ENCODE peak calls at places on chromosomes 7 and 10, in nine cellular contexts. C is NCI-H524; O is psoas muscle; Y is SW480; X is H54; Q is GM23338; I is tibial artery; J is stimulated activated effector memory CD8-positive, alpha-beta T cell treated with anti-CD3 and anti-CD28 coated beads, Interleukin-12 subunit alpha, Interleukin-12 subunit beta, amount 100 ng/mL, for 72 hours; S is non-pigmented ciliary epithelial cell. M is an unnamed sample.

GRCh38 chr10:72847681-72848080 is 45.9 kb upstream of the OIT3 start:
- DNase-seq in S (no peak), Q (no peak), I (no peak), Y (no peak), O (no peak), J (no peak), X (no peak), C (no peak), M (no peak)

GRCh38 chr7:112042631-112043030 is 163.6 kb downstream of the DOCK4 start:
- DNase-seq in O (no peak), J (no peak), Q (no peak), X (no peak), I (no peak), S (no peak), Y (no peak), C (no peak), M (no peak)

GRCh38 chr10:77319557-77319956 is 318.1 kb downstream of the KCNMA1 start:
- DNase-seq in J (no peak), S (no peak), Y (no peak), C (no peak), I (peak; percentile 42), X (no peak), O (no peak), Q (no peak), M (no peak)

GRCh38 chr7:139620676-139621344 is 97.3 kb downstream of the CLEC2L start:
- DNase-seq in I (no peak), J (peak; percentile 73), S (no peak), C (no peak), Q (peak; percentile 82), X (peak; percentile 38), Y (peak; percentile 51), O (peak; percentile 73), M (no peak)

GRCh38 chr10:92164024-92164423 is 126.9 kb downstream of the CPEB3 start:
- DNase-seq in Y (no peak), X (no peak), J (no peak), I (no peak), Q (no peak), C (peak; percentile 5), S (no peak), O (no peak), M (no peak)

GRCh38 chr10:42783181-42783549 is 570 bp downstream of the BMS1 start:
- DNase-seq in X (peak; percentile 26), C (no peak), Y (peak; percentile 63), J (no peak), Q (no peak), O (peak; percentile 48), S (peak; percentile 60), I (no peak), M (no peak)

GRCh38 chr10:6746782-6747181 is 166.7 kb upstream of the PRKCQ start:
- DNase-seq in I (no peak), Y (no peak), C (no peak), S (no peak), Q (no peak), X (no peak), J (no peak), O (no peak), M (no peak)

GRCh38 chr10:16316733-16317132 is 120.1 kb upstream of the PTER start:
- DNase-seq in X (no peak), S (no peak), Q (no peak), I (no peak), J (no peak), C (no peak), O (no peak), Y (no peak), M (no peak)

GRCh38 chr10:127945335-127945734 is 38.4 kb downstream of the PTPRE start:
- DNase-seq in X (peak; percentile 28), I (no peak), J (no peak), O (no peak), Q (no peak), S (peak; percentile 37), C (no peak), Y (peak; percentile 90), M (no peak)

GRCh38 chr10:128210215-128211063 is 84.2 kb upstream of the MKI67 start:
- DNase-seq in O (peak; percentile 77), Q (peak; percentile 64), S (no peak), I (peak; percentile 50), J (peak; percentile 90), X (no peak), C (no peak), Y (peak; percentile 26), M (no peak)

GRCh38 chr7:22549051-22549450 is 49.1 kb upstream of the STEAP1B start:
- DNase-seq in C (no peak), S (no peak), Q (peak; percentile 78), O (no peak), X (no peak), Y (no peak), I (no peak), J (no peak), M (no peak)

GRCh38 chr7:157271991-157272324 is 64.8 kb upstream of the DNAJB6 start:
- DNase-seq in O (peak; percentile 88), Q (no peak), I (peak; percentile 90), J (no peak), S (peak; percentile 99), Y (no peak), X (no peak), C (no peak), M (no peak)

GRCh38 chr10:77602231-77602912 is 35.2 kb downstream of the KCNMA1 start:
- DNase-seq in I (no peak), J (no peak), C (no peak), X (no peak), Q (no peak), O (no peak), Y (no peak), S (no peak), M (no peak)

GRCh38 chr10:71076473-71077142 is 135.8 kb upstream of the UNC5B start:
- DNase-seq in I (peak; percentile 16), Q (no peak), Y (no peak), C (peak; percentile 6), X (no peak), O (no peak), J (no peak), S (no peak), M (no peak)

GRCh38 chr10:42932735-42933453 is 144.0 kb upstream of the RET start:
- DNase-seq in J (no peak), Y (no peak), O (no peak), S (no peak), C (no peak), Q (peak; percentile 84), X (no peak), I (no peak), M (no peak)

GRCh38 chr10:7302393-7303054 is 108.3 kb downstream of the SFMBT2 start:
- DNase-seq in C (no peak), X (peak; percentile 6), S (no peak), O (no peak), Y (no peak), Q (no peak), I (no peak), J (no peak), M (no peak)

GRCh38 chr7:92025260-92025659 is 84.6 kb downstream of the AKAP9 start:
- DNase-seq in S (peak; percentile 60), X (peak; percentile 5), I (no peak), O (no peak), C (no peak), J (no peak), Y (no peak), Q (no peak), M (no peak)

GRCh38 chr7:98458090-98458875 is 57.4 kb upstream of the BAIAP2L1 start:
- DNase-seq in Y (no peak), O (no peak), X (no peak), S (no peak), I (no peak), C (no peak), Q (no peak), J (no peak), M (no peak)

GRCh38 chr7:138499340-138499739 is 39.3 kb downstream of the TRIM24 start:
- DNase-seq in Y (no peak), J (no peak), S (no peak), C (peak; percentile 10), I (no peak), O (no peak), X (no peak), Q (no peak), M (no peak)

GRCh38 chr10:49610015-49610734 is at the start of gene SLC18A3:
- DNase-seq in Y (no peak), I (no peak), X (no peak), Q (peak; percentile 51), O (peak; percentile 38), S (no peak), C (no peak), J (no peak), M (no peak)

GRCh38 chr10:46019541-46020343 is 10.7 kb downstream of the NCOA4 start:
- DNase-seq in S (no peak), C (no peak), X (no peak), Q (peak; percentile 20), O (no peak), J (no peak), Y (no peak), I (peak; percentile 30), M (no peak)

GRCh38 chr7:80542398-80542797 is 30.5 kb upstream of the GNAT3 start:
- DNase-seq in Q (no peak), C (no peak), Y (no peak), S (peak; percentile 76), O (no peak), J (no peak), I (no peak), X (peak; percentile 15), M (no peak)

GRCh38 chr7:11650030-11650429 is 182.0 kb downstream of the THSD7A start:
- DNase-seq in C (no peak), Q (no peak), X (no peak), S (no peak), I (no peak), O (no peak), Y (no peak), J (no peak), M (no peak)

GRCh38 chr10:92965314-92965713 is 95.3 kb upstream of the CYP26C1 start:
- DNase-seq in J (no peak), S (peak; percentile 19), Q (peak; percentile 85), I (no peak), Y (peak; percentile 44), C (no peak), X (no peak), O (no peak), M (no peak)

GRCh38 chr7:140570120-140570519 is 70.5 kb downstream of the DENND2A start:
- DNase-seq in Q (no peak), X (no peak), C (no peak), J (no peak), I (no peak), S (no peak), Y (no peak), O (no peak), M (no peak)

GRCh38 chr10:89122431-89123066 is 84.6 kb downstream of the CH25H start:
- DNase-seq in X (no peak), O (no peak), J (no peak), Q (no peak), C (no peak), S (no peak), I (no peak), Y (peak; percentile 13), M (no peak)

GRCh38 chr7:37657798-37658197 is 25.8 kb upstream of the GPR141 start:
- DNase-seq in J (no peak), X (no peak), O (no peak), I (no peak), Y (no peak), S (no peak), C (no peak), Q (no peak), M (no peak)

GRCh38 chr10:11748866-11749265 is 6.7 kb downstream of the ECHDC3 start:
- DNase-seq in C (no peak), Y (no peak), I (no peak), O (no peak), J (no peak), X (no peak), Q (no peak), S (no peak), M (no peak)

GRCh38 chr10:3829193-3830050 is 44.4 kb upstream of the KLF6 start:
- DNase-seq in J (no peak), S (no peak), X (no peak), Y (no peak), Q (peak; percentile 21), I (no peak), O (no peak), C (no peak), M (no peak)

GRCh38 chr10:70490142-70490541 is 11.6 kb downstream of the PALD1 start:
- DNase-seq in J (no peak), Y (no peak), O (no peak), S (no peak), Q (no peak), C (no peak), I (no peak), X (no peak), M (no peak)

GRCh38 chr10:96402417-96403305 is 43.9 kb upstream of the OPALIN start:
- DNase-seq in Y (no peak), O (no peak), C (no peak), X (no peak), S (no peak), Q (peak; percentile 53), J (no peak), I (no peak), M (no peak)